ENCODE peak calls at places on chromosomes 7 and 10, in nine cellular contexts. G, U, R, I, M, Q, H, W and K are unnamed samples.

GRCh38 chr7:70321016-70321415 is 722.7 kb downstream of the AUTS2 start:
- DNase-seq in U (no peak), W (no peak), Q (no peak), G (no peak), M (no peak), I (no peak), H (no peak), R (no peak), K (no peak)

GRCh38 chr10:99375444-99375843 is 46.3 kb downstream of the CNNM1 start:
- DNase-seq in M (no peak), R (no peak), H (no peak), W (no peak), I (no peak), G (no peak), Q (no peak), U (no peak), K (no peak)

GRCh38 chr10:26770069-26770468 is 72.6 kb downstream of the PDSS1 start:
- DNase-seq in M (no peak), R (no peak), Q (no peak), W (no peak), H (no peak), G (no peak), U (no peak), I (no peak), K (no peak)

GRCh38 chr10:86100581-86101061 is 266.0 kb downstream of the GRID1 start:
- DNase-seq in H (peak), R (no peak), W (no peak), I (peak), G (no peak), M (peak), Q (peak), U (peak), K (peak)

GRCh38 chr7:35036361-35037171 is 719 bp downstream of the DPY19L1 start:
- DNase-seq in M (peak), G (no peak), U (peak), H (no peak), W (peak), R (peak), I (peak), Q (peak), K (peak)

GRCh38 chr10:36479073-36479472 is 646.3 kb upstream of the ANKRD30A start:
- DNase-seq in G (no peak), W (no peak), U (no peak), Q (no peak), R (no peak), I (no peak), M (no peak), H (no peak), K (no peak)

GRCh38 chr10:36256166-36256565 is 614.1 kb upstream of the FZD8 start:
- DNase-seq in U (no peak), M (no peak), R (no peak), W (no peak), I (peak), Q (peak), G (no peak), H (no peak), K (no peak)

GRCh38 chr7:40525764-40526163 is 391.0 kb downstream of the SUGCT start:
- DNase-seq in M (no peak), U (no peak), I (no peak), H (no peak), W (no peak), Q (no peak), R (no peak), G (no peak), K (no peak)

GRCh38 chr7:46850563-46851325 is 731.2 kb downstream of the TNS3 start:
- DNase-seq in W (no peak), G (no peak), I (no peak), U (peak), Q (no peak), H (no peak), R (no peak), M (no peak), K (no peak)

GRCh38 chr10:103445767-103446567 is 6.2 kb downstream of the CALHM2 start:
- DNase-seq in W (no peak), G (peak), M (no peak), R (peak), I (peak), Q (no peak), H (no peak), U (peak), K (no peak)

GRCh38 chr7:38306914-38307313 is 33.5 kb upstream of the TARP start:
- DNase-seq in I (no peak), G (no peak), M (no peak), W (no peak), R (no peak), Q (no peak), H (no peak), U (no peak), K (peak)

GRCh38 chr7:74002474-74003017 is 25.4 kb upstream of the ELN start:
- DNase-seq in Q (peak), W (peak), I (peak), G (no peak), H (peak), R (no peak), U (peak), M (no peak), K (peak)

GRCh38 chr7:88480901-88481300 is 174.2 kb upstream of the STEAP4 start:
- DNase-seq in Q (peak), U (no peak), W (no peak), R (no peak), M (no peak), H (no peak), G (no peak), I (no peak), K (no peak)

GRCh38 chr10:79149662-79150443 is 81.1 kb downstream of the ZMIZ1 start:
- DNase-seq in R (peak), Q (peak), H (peak), U (peak), I (peak), G (peak), M (peak), W (peak), K (peak)

GRCh38 chr7:98398567-98399372 is 2.1 kb downstream of the BAIAP2L1 start:
- DNase-seq in M (no peak), G (no peak), W (no peak), U (no peak), H (no peak), Q (peak), R (no peak), I (no peak), K (peak)

GRCh38 chr10:99551158-99551557 is 18.4 kb downstream of the NKX2-3 start:
- DNase-seq in W (peak), Q (peak), G (no peak), I (peak), U (peak), H (no peak), M (no peak), R (no peak), K (peak)

GRCh38 chr10:17257466-17258321 is 29.7 kb downstream of the VIM start:
- DNase-seq in R (no peak), H (peak), Q (peak), U (peak), I (peak), W (peak), G (peak), M (peak), K (peak)

GRCh38 chr10:128880221-128880620 is 586.8 kb upstream of the MGMT start:
- DNase-seq in I (no peak), R (no peak), U (no peak), G (no peak), Q (no peak), M (no peak), H (no peak), W (no peak), K (no peak)

GRCh38 chr10:129343141-129343540 is 123.9 kb upstream of the MGMT start:
- DNase-seq in Q (no peak), W (no peak), M (no peak), I (no peak), R (no peak), H (no peak), U (no peak), G (no peak), K (no peak)

GRCh38 chr7:78939669-78940068 is 513.8 kb downstream of the MAGI2 start:
- DNase-seq in I (no peak), G (no peak), W (no peak), U (peak), M (no peak), Q (no peak), R (no peak), H (no peak), K (no peak)

GRCh38 chr10:13779748-13780147 is 193.0 kb downstream of the PRPF18 start:
- DNase-seq in R (no peak), Q (no peak), H (no peak), U (no peak), M (no peak), W (no peak), G (no peak), I (no peak), K (no peak)

GRCh38 chr10:46266506-46266985 is 20.3 kb upstream of the ANTXRL start:
- DNase-seq in M (no peak), I (no peak), W (no peak), Q (no peak), H (no peak), R (no peak), U (no peak), G (peak), K (no peak)

GRCh38 chr7:51647931-51648351 is 331.3 kb upstream of the COBL start:
- DNase-seq in U (no peak), I (peak), H (no peak), W (no peak), Q (peak), G (peak), R (peak), M (no peak), K (no peak)

GRCh38 chr7:1964556-1964912 is 268.2 kb downstream of the MAD1L1 start:
- DNase-seq in H (no peak), U (no peak), W (no peak), Q (no peak), I (no peak), M (no peak), G (no peak), R (no peak), K (no peak)

GRCh38 chr7:117072620-117073118 is 119.4 kb downstream of the ST7 start:
- DNase-seq in I (peak), U (peak), H (no peak), W (peak), Q (peak), M (no peak), G (peak), R (no peak), K (no peak)

GRCh38 chr10:60835005-60835404 is 56.7 kb downstream of the CDK1 start:
- DNase-seq in G (no peak), U (no peak), M (no peak), I (no peak), W (no peak), Q (no peak), R (no peak), H (no peak), K (no peak)

GRCh38 chr10:128221128-128221527 is 94.9 kb upstream of the MKI67 start:
- DNase-seq in G (no peak), Q (no peak), I (no peak), U (no peak), H (no peak), R (no peak), W (no peak), M (no peak), K (no peak)

GRCh38 chr10:127346604-127347003 is 150.2 kb upstream of the INSYN2A start:
- DNase-seq in U (no peak), Q (no peak), G (no peak), M (no peak), W (no peak), R (no peak), I (no peak), H (no peak), K (peak)

GRCh38 chr10:96072673-96073072 is 29.3 kb downstream of the CCNJ start:
- DNase-seq in W (peak), I (no peak), G (no peak), H (peak), Q (peak), R (no peak), M (no peak), U (peak), K (no peak)

GRCh38 chr7:149780636-149781419 is 7.4 kb upstream of the ZNF467 start:
- DNase-seq in I (no peak), W (no peak), G (no peak), M (peak), Q (no peak), U (no peak), R (no peak), H (no peak), K (peak)

GRCh38 chr7:19145429-19146201 is 394 bp upstream of the FERD3L start:
- DNase-seq in I (no peak), G (no peak), H (no peak), R (no peak), M (no peak), U (no peak), Q (no peak), W (no peak), K (no peak)

GRCh38 chr10:120948889-120949382 is 97.8 kb downstream of the WDR11 start:
- DNase-seq in G (peak), H (peak), W (peak), U (peak), R (peak), Q (peak), I (peak), M (peak), K (peak)
- H3K4me3 ChIP-seq in G (peak), H (peak), W (peak), U (peak), R (peak), Q (peak), I (peak), M (peak), K (no peak)

DNA sequence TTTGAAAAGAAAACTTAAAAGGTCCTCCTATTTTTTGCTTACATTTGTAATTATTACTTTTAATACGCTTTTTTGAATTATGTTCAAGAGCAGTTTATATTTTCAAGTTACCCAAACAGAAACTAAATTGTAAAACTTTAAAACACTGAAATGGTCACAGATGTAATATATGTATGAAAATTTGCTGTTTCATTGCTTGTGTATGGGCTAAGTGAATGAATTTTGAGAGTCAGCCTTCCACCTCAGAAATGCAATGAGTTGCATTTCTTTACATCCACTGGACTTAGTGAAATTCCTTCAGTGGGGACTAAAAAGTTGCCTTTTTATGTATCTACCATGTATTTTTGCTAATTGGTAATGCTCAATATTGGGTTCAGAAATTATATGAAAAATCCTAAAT is 1.6 kb downstream of the VPS26A start:
- DNase-seq in Q (no peak), H (no peak), R (no peak), W (no peak), U (no peak), G (no peak), I (no peak), M (no peak), K (no peak)
- H3K4me3 ChIP-seq in Q (peak), H (peak), R (peak), W (peak), U (no peak), G (peak), I (peak), M (peak), K (peak)

GRCh38 chr7:54546986-54547314 is 4.8 kb downstream of the VSTM2A start:
- DNase-seq in I (no peak), H (no peak), M (no peak), W (no peak), G (no peak), R (no peak), U (no peak), Q (no peak), K (no peak)
- H3K4me3 ChIP-seq in I (no peak), H (no peak), M (no peak), W (no peak), G (peak), R (peak), U (no peak), Q (no peak), K (no peak)

GRCh38 chr7:102425639-102426267 is 7.6 kb upstream of the ORAI2 start:
- DNase-seq in R (no peak), G (peak), H (no peak), W (no peak), U (no peak), I (no peak), Q (peak), M (no peak), K (peak)
- H3K4me3 ChIP-seq in R (no peak), G (no peak), H (no peak), W (no peak), U (no peak), I (no peak), Q (no peak), M (no peak), K (peak)

DNA sequence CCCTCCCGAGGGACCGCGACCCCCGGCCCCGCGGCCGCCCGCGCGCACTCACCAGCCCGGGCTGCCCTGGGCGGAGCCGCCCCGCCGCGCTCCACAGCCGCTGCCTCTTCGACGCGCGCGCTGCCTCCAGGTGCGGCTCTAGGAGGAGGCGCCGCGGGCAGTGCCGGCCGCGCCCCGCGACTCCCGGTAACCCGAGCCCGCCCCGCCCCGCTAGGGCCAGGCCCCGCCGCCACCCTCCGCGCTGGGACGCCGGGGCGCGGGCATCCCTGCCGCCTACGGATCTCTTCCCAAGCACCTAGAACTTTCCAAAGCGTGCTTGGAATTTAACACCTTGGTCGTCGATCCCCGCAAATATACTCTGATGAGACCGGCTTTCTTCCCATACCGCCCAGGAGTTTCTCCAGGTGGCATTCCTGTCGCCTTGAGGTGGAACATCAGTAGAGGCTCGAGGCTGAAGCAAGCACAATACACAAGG is at the start of gene SLC26A5:
- DNase-seq in I (no peak), Q (no peak), R (no peak), H (no peak), U (no peak), G (no peak), M (no peak), W (no peak), K (no peak)
- H3K4me3 ChIP-seq in I (peak), Q (peak), R (no peak), H (peak), U (peak), G (peak), M (no peak), W (peak), K (no peak)

GRCh38 chr7:20786779-20787651 is at the start of gene SP8:
- DNase-seq in G (no peak), H (no peak), W (no peak), I (no peak), U (peak), M (no peak), R (no peak), Q (no peak), K (no peak)

GRCh38 chr7:20786049-20786412 is 655 bp downstream of the SP8 start:
- DNase-seq in Q (peak), R (no peak), U (no peak), W (no peak), I (no peak), M (no peak), G (no peak), H (no peak), K (no peak)

GRCh38 chr7:20784311-20785210 is 2.1 kb downstream of the SP8 start:
- DNase-seq in Q (no peak), M (no peak), I (no peak), H (no peak), G (no peak), W (no peak), U (no peak), R (no peak), K (no peak)

GRCh38 chr7:20786421-20786778 is 286 bp downstream of the SP8 start:
- DNase-seq in I (no peak), Q (no peak), W (no peak), U (no peak), H (no peak), R (no peak), G (no peak), M (no peak), K (no peak)

DNA sequence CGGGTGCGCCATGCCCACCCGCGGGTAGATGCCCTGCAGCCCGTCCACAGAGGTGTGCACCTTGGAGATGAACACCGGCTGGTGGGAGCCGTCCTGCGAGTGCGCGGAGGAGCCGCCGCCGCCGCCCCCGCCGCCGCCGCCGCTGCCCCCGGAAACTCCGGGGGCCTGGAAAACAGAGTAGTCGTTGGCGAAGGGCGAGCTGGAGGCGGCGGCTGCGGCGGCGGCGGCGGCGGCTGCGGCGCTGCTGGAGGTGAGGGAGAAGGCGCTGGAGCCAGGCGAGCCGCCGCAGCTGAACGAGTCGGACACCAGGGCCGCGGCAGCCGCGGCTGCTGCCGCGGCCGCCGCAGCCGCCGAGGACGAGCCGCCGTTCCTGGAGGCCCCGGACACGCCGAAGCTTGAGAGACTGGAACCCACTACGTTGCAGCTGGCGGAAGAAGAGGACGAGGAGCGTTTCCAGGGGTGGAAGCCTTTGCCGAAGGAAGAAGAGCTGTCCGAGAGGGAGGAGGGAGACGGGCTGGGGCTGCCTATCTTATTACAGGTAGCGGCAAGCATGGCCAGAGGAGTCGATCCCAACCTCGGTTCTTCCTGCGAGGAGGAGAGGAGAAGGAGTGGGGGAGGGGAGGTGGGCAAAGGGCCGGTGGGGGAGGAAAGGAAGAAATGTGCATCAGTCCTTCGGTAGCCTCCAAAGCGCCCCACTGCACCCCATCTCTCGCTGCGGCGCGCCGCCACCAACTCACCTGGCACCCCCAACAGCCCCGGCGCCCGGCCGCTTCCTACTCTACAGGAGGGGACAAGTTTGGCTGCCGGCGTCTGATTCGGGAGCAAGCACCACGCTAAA is 1.3 kb downstream of the SP8 start:
- DNase-seq in U (no peak), Q (no peak), R (no peak), M (no peak), H (no peak), G (no peak), W (no peak), I (no peak), K (no peak)
- H3K4me3 ChIP-seq in U (peak), Q (peak), R (peak), M (no peak), H (no peak), G (peak), W (no peak), I (peak), K (no peak)

GRCh38 chr7:142855756-142856564 is 1.1 kb downstream of the EPHB6 start:
- DNase-seq in W (no peak), M (no peak), H (no peak), U (no peak), Q (peak), R (peak), I (peak), G (peak), K (no peak)
- H3K4me3 ChIP-seq in W (peak), M (no peak), H (no peak), U (no peak), Q (no peak), R (peak), I (peak), G (peak), K (no peak)

GRCh38 chr7:5492249-5493020 is 68.8 kb upstream of the TNRC18 start:
- DNase-seq in U (no peak), H (no peak), M (no peak), Q (no peak), I (no peak), R (no peak), W (no peak), G (no peak), K (no peak)

GRCh38 chr7:5494320-5494682 is 70.7 kb upstream of the TNRC18 start:
- DNase-seq in G (no peak), R (no peak), I (no peak), M (no peak), H (no peak), Q (no peak), U (no peak), W (no peak), K (no peak)

GRCh38 chr7:5494683-5495561 is 71.3 kb upstream of the TNRC18 start:
- DNase-seq in U (peak), I (peak), M (peak), W (peak), H (peak), R (peak), G (peak), Q (peak), K (peak)

GRCh38 chr7:5497158-5498103 is 73.8 kb upstream of the TNRC18 start:
- DNase-seq in R (no peak), H (no peak), Q (no peak), G (no peak), W (no peak), M (no peak), I (no peak), U (no peak), K (no peak)

GRCh38 chr7:5495581-5496375 is 72.1 kb upstream of the TNRC18 start:
- DNase-seq in W (no peak), G (peak), M (no peak), R (peak), Q (no peak), H (no peak), U (no peak), I (no peak), K (no peak)
- H3K4me3 ChIP-seq in W (no peak), G (peak), M (no peak), R (no peak), Q (no peak), H (no peak), U (no peak), I (no peak), K (no peak)